ENCODE peak calls at places on chromosomes 4 and X, in four cellular contexts. A is WTC11, X is K562, Y is HepG2. V is an unnamed sample.

GRCh38 chr4:137955615-137956014 is 286.5 kb downstream of the SLC7A11 start:
- DNase-seq in A (no peak), X (no peak), Y (no peak), V (no peak)

GRCh38 chr4:145732416-145732815 is 52.5 kb downstream of the C4orf51 start:
- DNase-seq in A (no peak), X (no peak), Y (no peak), V (no peak)

GRCh38 chrX:3370656-3371055 is 24.2 kb upstream of the MXRA5 start:
- DNase-seq in A (no peak), X (no peak), Y (no peak), V (no peak)

GRCh38 chr4:159946983-159947645 is 844.2 kb downstream of the RAPGEF2 start:
- DNase-seq in A (no peak), X (peak; percentile 5), Y (peak; percentile 52), V (peak; percentile 6)

GRCh38 chr4:163895369-163896005 is 401.0 kb downstream of the TMA16 start:
- DNase-seq in A (no peak), X (no peak), Y (no peak), V (no peak)

GRCh38 chr4:58809948-58810347 is 1699.8 kb upstream of the IGFBP7 start:
- DNase-seq in A (no peak), X (no peak), Y (no peak), V (no peak)

GRCh38 chr4:57351716-57352115 is 241.5 kb upstream of the IGFBP7 start:
- DNase-seq in A (no peak), X (no peak), Y (no peak), V (no peak)

GRCh38 chr4:179110356-179110755 is 1668.1 kb upstream of the AGA start:
- DNase-seq in A (no peak), X (no peak), Y (no peak), V (no peak)

GRCh38 chrX:138026211-138026610 is 460.3 kb downstream of the ZIC3 start:
- DNase-seq in A (no peak), X (no peak), Y (no peak), V (peak; percentile 0)

GRCh38 chrX:70030242-70030823 is 19.4 kb downstream of the AWAT2 start:
- DNase-seq in A (peak; percentile 49), X (peak; percentile 60), Y (peak; percentile 7), V (peak; percentile 61)

GRCh38 chr4:1278336-1278670 is 11.4 kb upstream of the MAEA start:
- DNase-seq in A (no peak), X (no peak), Y (no peak), V (peak; percentile 38)

GRCh38 chr4:61443813-61444510 is 243.8 kb downstream of the ADGRL3 start:
- DNase-seq in A (no peak), X (no peak), Y (peak; percentile 7), V (no peak)

GRCh38 chr4:112297495-112297894 is 326 bp downstream of the ALPK1 start:
- DNase-seq in A (no peak), X (no peak), Y (no peak), V (no peak)

GRCh38 chr4:112302320-112303274 is 5.4 kb downstream of the ALPK1 start:
- DNase-seq in A (no peak), X (no peak), Y (no peak), V (no peak)

GRCh38 chr4:112296949-112297483 is at the start of gene ALPK1:
- DNase-seq in A (no peak), X (no peak), Y (peak; percentile 33), V (peak; percentile 83)
- TF ChIP-seq HMGXB4 in A (no peak), X (no peak), Y (no peak), V (no peak)

DNA sequence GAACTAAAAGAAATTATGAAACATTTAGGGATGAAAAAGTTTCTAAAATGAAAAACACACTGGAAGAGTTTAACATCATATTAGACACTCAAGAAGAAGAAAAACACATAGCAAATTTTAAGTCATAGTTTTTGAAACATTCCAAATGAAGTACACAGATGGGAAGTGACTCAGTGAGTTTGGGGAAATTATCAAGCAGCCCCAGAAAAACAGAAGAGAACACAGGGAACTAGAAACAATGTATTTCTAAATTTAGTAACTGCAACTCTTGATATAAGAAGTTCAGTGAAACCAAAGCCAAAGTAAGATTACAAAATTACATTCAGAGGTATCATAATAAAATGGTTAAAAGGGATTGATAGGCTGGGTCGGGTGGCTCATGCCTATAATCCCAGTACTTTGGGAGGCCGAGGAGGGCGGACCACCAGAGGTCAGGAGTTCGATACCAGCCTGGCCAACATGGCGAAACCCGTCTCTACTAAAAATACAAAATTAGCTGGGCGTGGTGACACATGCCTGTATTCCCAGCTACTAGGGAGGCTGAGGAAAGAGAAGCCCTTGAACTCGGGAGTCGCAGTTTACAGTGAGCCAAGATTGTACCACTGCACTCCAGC is 461.2 kb downstream of the KCTD8 start:
- DNase-seq in A (no peak), X (no peak), Y (no peak), V (no peak)
- TF ChIP-seq HMGXB4 in A (no peak), X (no peak), Y (no peak), V (no peak)

DNA sequence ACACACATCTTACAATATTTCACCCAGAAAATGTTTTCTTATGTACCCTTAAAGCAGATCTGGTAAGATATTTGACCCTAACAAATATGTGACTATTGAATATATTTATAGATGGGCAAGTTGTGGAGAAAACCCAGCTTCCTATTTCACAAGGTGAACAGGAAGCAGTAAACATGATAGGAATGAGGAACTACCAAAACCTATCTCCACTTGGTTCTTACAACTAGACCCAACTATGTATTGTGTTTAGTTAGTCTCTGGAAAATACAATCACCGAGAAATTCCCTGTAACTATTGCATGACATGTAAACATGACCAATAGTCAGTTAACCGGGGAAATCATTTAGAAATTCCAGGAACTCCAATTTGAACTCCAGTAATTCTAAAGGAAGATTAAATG is 8.4 kb upstream of the RXFP1 start:
- DNase-seq in A (no peak), X (no peak), Y (no peak), V (no peak)
- TF ChIP-seq HMGXB4 in A (no peak), X (no peak), Y (no peak), V (no peak)

DNA sequence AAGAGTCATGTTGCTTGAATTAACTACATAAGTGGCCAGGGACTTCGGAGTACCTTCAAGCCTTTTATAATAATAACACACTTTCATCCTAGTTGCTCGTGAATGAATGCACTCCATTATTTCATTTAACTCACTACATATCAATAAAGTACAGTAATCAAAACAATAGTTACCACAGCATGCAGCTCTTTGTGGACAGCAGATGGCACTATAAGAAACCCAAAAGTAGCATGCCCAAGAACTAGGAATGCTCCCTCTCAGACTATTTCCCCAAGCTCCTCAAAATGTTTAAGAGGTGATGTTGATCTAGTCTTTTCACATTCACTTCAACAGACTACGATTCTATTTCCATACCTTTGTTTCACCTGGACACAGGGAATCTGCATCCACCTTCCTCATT is 500.8 kb upstream of the DIAPH2 start:
- DNase-seq in A (no peak), X (no peak), Y (no peak), V (peak; percentile 11)
- TF ChIP-seq HMGXB4 in A (no peak), X (no peak), Y (no peak), V (no peak)